ENCODE peak calls at places on chromosomes 4 and X, in four cellular contexts. One of them, this sample, is unnamed.

GRCh38 chr4:146255463-146255862 is 41.1 kb downstream of the REELD1 start:
- DNase-seq in HCT116: no peak
- DNase-seq in K562: no peak
- DNase-seq in H1: no peak
- DNase-seq in this sample: no peak

GRCh38 chrX:150446151-150446550 is 83.0 kb downstream of the MAMLD1 start:
- DNase-seq in HCT116: no peak
- DNase-seq in K562: no peak
- DNase-seq in H1: no peak
- DNase-seq in this sample: no peak

GRCh38 chrX:119604778-119605177 is 1.4 kb downstream of the NKRF start:
- DNase-seq in HCT116: no peak
- DNase-seq in K562: no peak
- DNase-seq in H1: no peak
- DNase-seq in this sample: no peak

GRCh38 chr4:158211288-158211687 is 1.0 kb downstream of the TMEM144 start:
- DNase-seq in HCT116: no peak
- DNase-seq in K562: no peak
- DNase-seq in H1: no peak
- DNase-seq in this sample: peak

GRCh38 chr4:144645102-144645469 is 870 bp upstream of the HHIP start:
- DNase-seq in HCT116: no peak
- DNase-seq in K562: no peak
- DNase-seq in H1: no peak
- DNase-seq in this sample: no peak

GRCh38 chr4:123673971-123674370 is 277.4 kb downstream of the SPRY1 start:
- DNase-seq in HCT116: no peak
- DNase-seq in K562: no peak
- DNase-seq in H1: no peak
- DNase-seq in this sample: no peak

GRCh38 chrX:85506871-85507270 is 127.4 kb upstream of the POF1B start:
- DNase-seq in HCT116: no peak
- DNase-seq in K562: no peak
- DNase-seq in H1: no peak
- DNase-seq in this sample: no peak

GRCh38 chrX:124641737-124642491 is 295.6 kb downstream of the SH2D1A start:
- DNase-seq in HCT116: no peak
- DNase-seq in K562: peak
- DNase-seq in H1: no peak
- DNase-seq in this sample: no peak

GRCh38 chr4:11428161-11428700 is 463 bp downstream of the HS3ST1 start:
- DNase-seq in HCT116: no peak
- DNase-seq in K562: no peak
- DNase-seq in H1: no peak
- DNase-seq in this sample: no peak

GRCh38 chrX:20143539-20143938 is 1.9 kb upstream of the EIF1AX start:
- DNase-seq in HCT116: no peak
- DNase-seq in K562: no peak
- DNase-seq in H1: no peak
- DNase-seq in this sample: peak

GRCh38 chr4:54723786-54724185 is 66.0 kb downstream of the KIT start:
- DNase-seq in HCT116: no peak
- DNase-seq in K562: no peak
- DNase-seq in H1: no peak
- DNase-seq in this sample: no peak

GRCh38 chrX:45697591-45697990 is 496.9 kb upstream of the DIPK2B start:
- DNase-seq in HCT116: no peak
- DNase-seq in K562: no peak
- DNase-seq in H1: no peak
- DNase-seq in this sample: no peak

GRCh38 chr4:123390846-123391456 is 5.6 kb upstream of the SPRY1 start:
- DNase-seq in HCT116: peak
- DNase-seq in K562: peak
- DNase-seq in H1: no peak
- DNase-seq in this sample: no peak

GRCh38 chr4:156197216-156197615 is 243.6 kb upstream of the CTSO start:
- DNase-seq in HCT116: no peak
- DNase-seq in K562: no peak
- DNase-seq in H1: no peak
- DNase-seq in this sample: no peak

GRCh38 chrX:100407147-100407783 is 2.8 kb downstream of the PCDH19 start:
- DNase-seq in HCT116: no peak
- DNase-seq in K562: no peak
- DNase-seq in H1: no peak
- DNase-seq in this sample: no peak

GRCh38 chrX:18574591-18574990 is 97.3 kb downstream of the RS1 start:
- DNase-seq in HCT116: no peak
- DNase-seq in K562: no peak
- DNase-seq in H1: no peak
- DNase-seq in this sample: no peak

GRCh38 chrX:68433155-68433980 is at the start of gene OPHN1:
- DNase-seq in HCT116: peak
- DNase-seq in K562: peak
- DNase-seq in H1: peak
- DNase-seq in this sample: peak
- TF ChIP-seq SIN3A in HCT116: no peak
- TF ChIP-seq SIN3A in K562: no peak
- TF ChIP-seq SIN3A in H1: no peak
- TF ChIP-seq SIN3A in this sample: no peak

GRCh38 chrX:22922961-22923360 is 76.8 kb upstream of the DDX53 start:
- DNase-seq in HCT116: no peak
- DNase-seq in K562: no peak
- DNase-seq in H1: no peak
- DNase-seq in this sample: no peak
- TF ChIP-seq FOSL1 in HCT116: no peak
- TF ChIP-seq FOSL1 in K562: no peak
- TF ChIP-seq FOSL1 in H1: no peak
- TF ChIP-seq FOSL1 in this sample: no peak

GRCh38 chrX:31272472-31272775 is 200.6 kb upstream of the FTHL17 start:
- DNase-seq in HCT116: no peak
- DNase-seq in K562: no peak
- DNase-seq in H1: no peak
- DNase-seq in this sample: no peak

GRCh38 chrX:31268359-31268758 is 196.5 kb upstream of the FTHL17 start:
- DNase-seq in HCT116: no peak
- DNase-seq in K562: no peak
- DNase-seq in H1: no peak
- DNase-seq in this sample: peak

GRCh38 chrX:31266172-31267076 is 194.6 kb upstream of the FTHL17 start:
- DNase-seq in HCT116: no peak
- DNase-seq in K562: peak
- DNase-seq in H1: peak
- DNase-seq in this sample: peak

GRCh38 chrX:31271615-31272471 is 200.0 kb upstream of the FTHL17 start:
- DNase-seq in HCT116: no peak
- DNase-seq in K562: no peak
- DNase-seq in H1: no peak
- DNase-seq in this sample: no peak

GRCh38 chrX:31269914-31270313 is 198.1 kb upstream of the FTHL17 start:
- DNase-seq in HCT116: no peak
- DNase-seq in K562: no peak
- DNase-seq in H1: no peak
- DNase-seq in this sample: no peak
- TF ChIP-seq SIN3A in HCT116: no peak
- TF ChIP-seq SIN3A in K562: no peak
- TF ChIP-seq SIN3A in H1: no peak
- TF ChIP-seq SIN3A in this sample: no peak

DNA sequence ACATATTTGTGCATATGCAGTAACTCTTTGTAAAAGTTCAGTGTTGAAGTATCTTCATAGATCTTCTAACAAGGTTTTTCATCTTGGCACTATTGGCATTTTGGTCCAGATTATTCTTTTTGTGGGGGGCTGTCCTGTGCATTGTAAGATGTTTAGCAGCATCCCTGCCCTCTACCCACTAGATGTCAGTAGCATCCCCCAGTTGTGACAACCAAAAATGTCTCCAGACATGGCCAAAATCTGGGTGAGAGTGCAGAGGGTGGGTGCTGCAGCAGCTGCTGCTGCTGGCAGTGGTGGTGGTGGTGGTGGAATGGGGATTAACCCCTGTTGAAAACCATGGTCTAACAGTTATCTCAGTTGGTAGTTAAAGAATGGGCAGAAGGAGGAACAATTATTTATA is 370.0 kb downstream of the GPAT3 start:
- DNase-seq in HCT116: no peak
- DNase-seq in K562: no peak
- DNase-seq in H1: peak
- DNase-seq in this sample: peak
- TF ChIP-seq FOSL1 in HCT116: no peak
- TF ChIP-seq FOSL1 in K562: no peak
- TF ChIP-seq FOSL1 in H1: no peak
- TF ChIP-seq FOSL1 in this sample: no peak

DNA sequence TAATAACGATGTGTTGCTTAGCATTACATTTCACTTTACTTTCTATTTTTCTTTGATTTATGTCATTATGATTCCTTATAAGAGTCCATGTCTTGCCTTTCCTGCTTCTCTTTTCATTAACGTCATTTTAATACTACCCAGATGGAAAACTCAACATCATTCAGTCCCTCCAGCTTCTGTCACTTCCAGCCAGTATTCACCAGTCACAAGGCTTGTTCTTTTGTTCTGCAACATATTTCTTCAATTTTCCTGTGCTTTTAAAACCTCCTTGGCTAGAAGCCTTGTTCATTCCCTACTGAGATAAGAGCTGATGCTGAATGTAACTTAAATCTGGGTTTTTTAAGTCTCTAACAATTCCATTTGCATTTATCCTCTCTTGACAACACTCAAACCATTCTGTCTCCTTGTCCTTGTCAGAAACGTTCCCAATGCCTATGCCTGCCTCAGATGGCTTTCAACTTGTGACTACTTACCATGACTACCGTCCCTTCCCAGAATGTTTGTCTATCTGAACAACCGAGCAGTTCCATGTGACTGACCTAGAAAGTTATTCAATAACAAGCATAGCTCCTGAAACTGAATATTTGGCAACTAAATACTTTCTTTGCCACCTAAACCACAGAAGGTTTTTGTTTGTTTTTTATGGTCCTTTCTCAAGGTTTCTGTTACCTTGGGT is 682.9 kb upstream of the GALNTL6 start:
- DNase-seq in HCT116: no peak
- DNase-seq in K562: no peak
- DNase-seq in H1: no peak
- DNase-seq in this sample: peak
- TF ChIP-seq SIN3A in HCT116: no peak
- TF ChIP-seq SIN3A in K562: no peak
- TF ChIP-seq SIN3A in H1: no peak
- TF ChIP-seq SIN3A in this sample: no peak

DNA sequence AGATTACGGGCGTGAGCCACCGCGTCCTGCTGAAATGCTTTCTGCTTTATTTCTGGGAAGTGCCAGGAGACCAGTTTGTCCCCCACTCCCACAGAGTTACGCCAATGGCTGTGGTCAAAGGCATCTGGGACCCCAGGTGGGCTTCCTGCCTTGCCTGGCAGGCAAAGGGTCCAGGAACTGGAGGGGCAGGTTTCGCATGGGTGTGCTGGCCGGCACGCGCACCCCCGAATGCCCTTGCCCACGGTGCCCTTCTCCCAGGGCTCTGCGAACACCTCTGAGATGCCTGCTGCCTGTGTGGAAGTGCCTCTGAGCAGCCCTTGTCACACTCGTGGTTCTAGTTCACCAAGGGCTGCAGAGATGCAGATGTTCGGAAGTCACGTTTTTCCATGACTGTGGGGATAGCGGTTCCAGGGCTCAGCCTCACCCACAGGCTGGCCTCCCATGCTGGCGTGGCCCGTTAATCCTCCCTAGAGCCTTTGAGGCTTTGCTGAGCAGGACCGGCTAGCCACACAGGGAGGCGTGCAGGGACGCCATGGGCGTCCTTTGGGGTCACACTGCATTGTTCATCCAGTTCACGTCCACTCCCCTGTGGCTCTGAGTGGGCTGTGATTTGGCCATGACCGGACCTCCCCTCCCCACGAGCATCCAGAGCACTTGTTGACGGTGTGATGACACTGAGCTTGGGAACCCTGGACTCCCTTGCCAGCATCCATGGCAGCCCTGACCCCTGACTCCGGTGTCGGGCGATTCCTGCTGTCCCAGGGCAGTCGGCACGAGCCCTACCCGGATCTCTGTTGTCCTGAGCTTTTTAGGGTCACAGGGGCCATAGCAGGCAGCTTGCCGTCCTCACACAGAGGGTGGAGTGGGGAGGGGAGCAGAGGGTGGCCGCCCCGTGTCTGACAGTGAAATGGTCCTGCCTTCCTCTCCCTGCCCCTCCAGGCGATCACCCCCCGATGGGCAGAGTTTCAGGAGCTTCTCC is 12.7 kb upstream of the ADD1 start:
- DNase-seq in HCT116: no peak
- DNase-seq in K562: no peak
- DNase-seq in H1: no peak
- DNase-seq in this sample: no peak
- TF ChIP-seq FOSL1 in HCT116: no peak
- TF ChIP-seq FOSL1 in K562: no peak
- TF ChIP-seq FOSL1 in H1: no peak
- TF ChIP-seq FOSL1 in this sample: no peak

This sample was measured in HepG2.